ENCODE peak calls at places on chromosomes 13 and 19, in seven cellular contexts. K is A673, U is transverse colon, Z is SK-N-SH, P is cardiac muscle cell, S is OCI-LY7, Y is psoas muscle. H is an unnamed sample. For H3K4me1, the result is how much of the 10 kb centered on the place peaks cover.

GRCh38 chr13:19179916-19180315 is 1.7 kb downstream of the TUBA3C start:
- DNase-seq in K (no peak), U (no peak), Z (no peak), P (no peak), S (no peak), Y (no peak), H (no peak)

GRCh38 chr19:30362156-30362754 is 9.9 kb upstream of the ZNF536 start:
- DNase-seq in K (no peak), U (no peak), Z (no peak), P (no peak), S (no peak), Y (no peak), H (no peak)

GRCh38 chr19:18846862-18847515 is 15.2 kb downstream of the UPF1 start:
- DNase-seq in K (peak), U (peak), Z (peak), P (peak), S (peak), Y (peak), H (peak)

GRCh38 chr13:24921003-24921402 is 157.0 kb downstream of the RNF17 start:
- DNase-seq in K (no peak), U (no peak), Z (no peak), P (no peak), S (no peak), Y (no peak), H (no peak)

GRCh38 chr19:49528211-49528771 is 488 bp downstream of the RCN3 start:
- DNase-seq in K (no peak), U (no peak), Z (no peak), P (no peak), S (no peak), Y (no peak), H (no peak)

GRCh38 chr19:32748497-32748896 is 28.9 kb downstream of the TDRD12 start:
- DNase-seq in K (peak), U (no peak), Z (peak), P (no peak), S (peak), Y (no peak), H (no peak)

GRCh38 chr19:42129399-42130253 is 2.6 kb downstream of the POU2F2 start:
- DNase-seq in K (no peak), U (peak), Z (peak), P (no peak), S (peak), Y (peak), H (peak)

GRCh38 chr19:49085020-49085867 is at the start of gene SNRNP70:
- DNase-seq in K (peak), U (peak), Z (peak), P (peak), S (peak), Y (peak), H (peak)

GRCh38 chr19:13370948-13371347 is 135.3 kb downstream of the CACNA1A start:
- DNase-seq in K (no peak), U (no peak), Z (no peak), P (no peak), S (no peak), Y (no peak), H (no peak)

GRCh38 chr19:10730932-10731331 is 13.1 kb downstream of the DNM2 start:
- DNase-seq in K (no peak), U (no peak), Z (no peak), P (no peak), S (no peak), Y (no peak), H (no peak)

GRCh38 chr13:90533866-90534265 is 813.6 kb upstream of the MIR17HG start:
- DNase-seq in K (no peak), U (no peak), Z (no peak), P (no peak), S (no peak), Y (no peak), H (no peak)

GRCh38 chr13:42812311-42812710 is 30.9 kb downstream of the FAM216B start:
- DNase-seq in K (no peak), U (no peak), Z (no peak), P (no peak), S (no peak), Y (no peak), H (no peak)

GRCh38 chr13:112616586-112617381 is 28.8 kb upstream of the TUBGCP3 start:
- DNase-seq in K (peak), U (no peak), Z (peak), P (peak), S (peak), Y (no peak), H (peak)

GRCh38 chr19:19822148-19822429 is 539 bp upstream of the ZNF506 start:
- DNase-seq in K (peak), U (peak), Z (peak), P (peak), S (peak), Y (no peak), H (peak)

GRCh38 chr13:24035411-24035810 is 125.1 kb upstream of the SPATA13 start:
- DNase-seq in K (no peak), U (no peak), Z (no peak), P (no peak), S (no peak), Y (no peak), H (no peak)

GRCh38 chr13:102220681-102221228 is 181.1 kb downstream of the FGF14 start:
- DNase-seq in K (peak), U (no peak), Z (no peak), P (peak), S (no peak), Y (no peak), H (no peak)

GRCh38 chr19:50552540-50552939 is 15.7 kb downstream of the LRRC4B start:
- DNase-seq in K (no peak), U (no peak), Z (no peak), P (no peak), S (no peak), Y (no peak), H (no peak)

GRCh38 chr13:26497991-26498423 is 59.5 kb upstream of the WASF3 start:
- DNase-seq in K (peak), U (no peak), Z (no peak), P (no peak), S (no peak), Y (no peak), H (no peak)

GRCh38 chr19:37583340-37583739 is 11.3 kb downstream of the ZNF571 start:
- DNase-seq in K (no peak), U (no peak), Z (no peak), P (no peak), S (peak), Y (no peak), H (no peak)
- TF ChIP-seq CTCF in K (no peak), U (no peak), Z (no peak), P (no peak), S (peak), Y (no peak), H (peak)

GRCh38 chr19:45641274-45642105 is 2.3 kb upstream of the EML2 start:
- DNase-seq in K (peak), U (peak), Z (no peak), P (peak), S (peak), Y (peak), H (no peak)
- H3K4me1 ChIP-seq in K (under half), U (half or more), Z (under half), P (under half), S (half or more), Y (under half), H (under half)

GRCh38 chr13:76822691-76823267 is 63.4 kb downstream of the KCTD12 start:
- DNase-seq in K (peak), U (no peak), Z (no peak), P (no peak), S (peak), Y (no peak), H (no peak)
- TF ChIP-seq CTCF in K (peak), U (no peak), Z (peak), P (peak), S (peak), Y (no peak), H (peak)

GRCh38 chr19:35266149-35266903 is 2.4 kb upstream of the USF2 start:
- DNase-seq in K (no peak), U (peak), Z (no peak), P (no peak), S (no peak), Y (peak), H (no peak)

GRCh38 chr19:35268546-35269424 is at the start of gene USF2:
- DNase-seq in K (peak), U (peak), Z (peak), P (peak), S (peak), Y (peak), H (peak)

GRCh38 chr19:35266904-35267817 is 1.6 kb upstream of the USF2 start:
- DNase-seq in K (peak), U (peak), Z (peak), P (no peak), S (peak), Y (peak), H (peak)

GRCh38 chr19:35269425-35270117 is 809 bp downstream of the USF2 start:
- DNase-seq in K (peak), U (peak), Z (peak), P (peak), S (peak), Y (peak), H (peak)

GRCh38 chr19:35267818-35268545 is 780 bp upstream of the USF2 start:
- DNase-seq in K (peak), U (peak), Z (peak), P (peak), S (peak), Y (peak), H (peak)
- H3K4me1 ChIP-seq in K (under half), U (under half), Z (under half), P (under half), S (under half), Y (under half), H (under half)

DNA sequence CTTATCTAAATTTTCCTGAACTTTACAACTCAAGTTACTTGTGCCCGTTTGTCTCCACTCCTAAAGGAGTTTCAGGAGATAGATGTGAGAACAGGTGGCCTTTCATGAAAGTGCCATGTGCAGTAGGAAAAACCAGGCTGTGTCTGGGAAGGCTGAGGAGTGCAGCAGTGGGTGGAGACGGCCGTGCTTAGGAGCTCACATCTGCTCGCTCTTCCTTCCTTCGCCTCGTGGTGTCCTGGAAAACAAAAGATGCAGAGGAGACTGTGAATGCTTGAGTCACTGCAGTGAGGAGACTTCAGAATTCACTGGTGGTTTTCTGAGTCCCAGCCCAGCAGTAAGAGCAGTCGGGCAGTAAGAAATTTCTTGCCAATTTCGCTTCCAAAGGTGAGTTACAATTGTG is 138.4 kb upstream of the RNF113B start:
- DNase-seq in K (peak), U (no peak), Z (no peak), P (no peak), S (no peak), Y (no peak), H (no peak)
- TF ChIP-seq CTCF in K (peak), U (no peak), Z (no peak), P (no peak), S (no peak), Y (no peak), H (no peak)

GRCh38 chr13:32309312-32309711 is 5.9 kb downstream of the ZAR1L start:
- DNase-seq in K (no peak), U (no peak), Z (no peak), P (no peak), S (peak), Y (no peak), H (no peak)
- H3K4me1 ChIP-seq in K (under half), U (under half), Z (under half), P (under half), S (under half), Y (under half), H (under half)

GRCh38 chr19:45385392-45386221 is 15.2 kb upstream of the ERCC2 start:
- DNase-seq in K (no peak), U (no peak), Z (peak), P (no peak), S (no peak), Y (no peak), H (no peak)
- TF ChIP-seq CTCF in K (no peak), U (no peak), Z (no peak), P (no peak), S (no peak), Y (no peak), H (no peak)